ENCODE peak calls at places on chromosomes 2 and 18, in ten cellular contexts. V is non-pigmented ciliary epithelial cell; C is GM18507; J is NCI-H1105; T is nucleus accumbens; Z is PC-9; X is stimulated activated naive CD8-positive, alpha-beta T cell treated with anti-CD3 and anti-CD28 coated beads, Interleukin-15, amount 100 ng/mL, for 72 hours; B is omental fat pad; D is endothelial cell; A is activated effector memory CD4-positive, alpha-beta T cell treated with anti-CD3 and anti-CD28 coated beads, Interleukin-2, amount 50 U/mL, for 16 hours. E is an unnamed sample.

GRCh38 chr2:4903676-4904348 is 788.4 kb upstream of the SOX11 start:
- DNase-seq in V (no peak), C (no peak), J (no peak), T (no peak), Z (no peak), X (no peak), B (no peak), D (no peak), A (no peak), E (no peak)

GRCh38 chr2:100993294-100993693 is 8.8 kb upstream of the RPL31 start:
- DNase-seq in V (no peak), C (no peak), J (no peak), T (no peak), Z (no peak), X (no peak), B (no peak), D (no peak), A (no peak), E (no peak)

GRCh38 chr2:42101641-42102605 is 54.1 kb downstream of the PKDCC start:
- DNase-seq in V (peak), C (peak), J (no peak), T (peak), Z (peak), X (peak), B (no peak), D (peak), A (peak), E (no peak)

GRCh38 chr18:75106746-75107145 is 102.2 kb downstream of the PTGR3 start:
- DNase-seq in V (no peak), C (no peak), J (no peak), T (no peak), Z (no peak), X (no peak), B (no peak), D (no peak), A (peak), E (no peak)

GRCh38 chr2:69214898-69215297 is 172.1 kb downstream of the GFPT1 start:
- DNase-seq in V (no peak), C (no peak), J (no peak), T (no peak), Z (no peak), X (no peak), B (no peak), D (no peak), A (no peak), E (no peak)

GRCh38 chr18:13005289-13005688 is 14.1 kb downstream of the CEP192 start:
- DNase-seq in V (no peak), C (no peak), J (no peak), T (no peak), Z (no peak), X (no peak), B (no peak), D (no peak), A (no peak), E (no peak)

GRCh38 chr2:60439219-60439974 is 114.1 kb downstream of the BCL11A start:
- DNase-seq in V (no peak), C (peak), J (no peak), T (peak), Z (no peak), X (no peak), B (no peak), D (peak), A (no peak), E (no peak)

GRCh38 chr2:65553504-65554074 is 121.2 kb upstream of the SPRED2 start:
- DNase-seq in V (no peak), C (no peak), J (no peak), T (no peak), Z (no peak), X (no peak), B (no peak), D (no peak), A (no peak), E (no peak)

GRCh38 chr2:33034784-33035183 is 88.0 kb downstream of the LTBP1 start:
- DNase-seq in V (no peak), C (no peak), J (no peak), T (peak), Z (no peak), X (no peak), B (no peak), D (no peak), A (no peak), E (no peak)

GRCh38 chr18:77481541-77481940 is 231.9 kb downstream of the GALR1 start:
- DNase-seq in V (no peak), C (no peak), J (no peak), T (no peak), Z (no peak), X (no peak), B (no peak), D (no peak), A (no peak), E (no peak)

GRCh38 chr2:178266445-178266844 is 72.1 kb downstream of the OSBPL6 start:
- DNase-seq in V (no peak), C (no peak), J (no peak), T (no peak), Z (no peak), X (no peak), B (no peak), D (no peak), A (no peak), E (no peak)

GRCh38 chr2:37627715-37628114 is 43.7 kb downstream of the CDC42EP3 start:
- DNase-seq in V (no peak), C (no peak), J (no peak), T (no peak), Z (no peak), X (no peak), B (no peak), D (no peak), A (no peak), E (no peak)

E was measured in COLO829.